ENCODE peak calls at places on chromosome 4, in six cellular contexts. W, R, Q, S, U and X are unnamed samples.

GRCh38 chr4:929970-930625 is 2.0 kb downstream of the GAK start:
- ATAC-seq in R (no peak), W (no peak), Q (no peak), U (no peak), S (no peak), X (no peak)

GRCh38 chr4:165966833-165967232 is 93.8 kb downstream of the TLL1 start:
- ATAC-seq in S (no peak), R (no peak), U (no peak), Q (no peak), W (no peak), X (no peak)

GRCh38 chr4:144338148-144338547 is 197.6 kb upstream of the GYPA start:
- ATAC-seq in Q (no peak), S (no peak), R (no peak), W (no peak), U (no peak), X (no peak)

GRCh38 chr4:82230310-82230709 is 143.5 kb downstream of the HNRNPD start:
- ATAC-seq in Q (no peak), W (no peak), U (no peak), R (no peak), S (no peak), X (no peak)

GRCh38 chr4:37792241-37792640 is 34.2 kb upstream of the PGM2 start:
- ATAC-seq in U (no peak), W (no peak), S (no peak), Q (no peak), R (no peak), X (no peak)

GRCh38 chr4:15729910-15730533 is 27.2 kb downstream of the BST1 start:
- ATAC-seq in Q (peak; percentile 61), R (peak; percentile 66), W (peak; percentile 84), U (peak; percentile 73), S (peak; percentile 82), X (peak; percentile 58)

GRCh38 chr4:19051751-19052296 is 1030.3 kb upstream of the LCORL start:
- ATAC-seq in U (no peak), R (no peak), S (no peak), W (no peak), Q (no peak), X (no peak)

GRCh38 chr4:8897768-8898167 is 26.1 kb upstream of the HMX1 start:
- ATAC-seq in S (no peak), W (no peak), R (no peak), Q (no peak), U (no peak), X (no peak)

DNA sequence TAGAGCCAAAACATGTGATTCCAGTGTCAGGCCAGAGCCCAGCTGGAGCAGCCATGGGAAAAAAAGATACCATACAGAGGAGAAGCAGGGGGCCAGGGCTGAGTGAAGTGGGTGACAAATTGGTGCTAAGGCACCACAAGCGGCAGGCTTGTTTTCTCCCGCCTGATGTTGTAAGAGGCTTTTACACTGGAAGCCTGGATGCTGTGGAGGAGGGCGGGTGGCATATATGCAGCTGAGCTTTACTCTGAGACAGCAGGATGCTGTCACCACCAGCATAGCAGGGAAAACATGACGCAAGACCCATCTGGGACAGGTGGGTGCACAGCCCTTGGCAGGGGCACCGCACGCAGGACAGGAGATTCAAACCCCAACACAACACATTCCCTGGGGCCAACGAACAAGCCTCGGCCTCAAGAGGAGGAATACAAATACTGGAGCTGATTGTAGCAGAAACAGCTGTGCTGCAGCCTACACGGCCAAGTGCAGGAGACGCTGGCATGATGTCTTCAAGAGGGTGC is 91.9 kb downstream of the TSPAN5 start:
- ATAC-seq in R (no peak), W (no peak), U (peak; percentile 44), Q (no peak), S (no peak), X (no peak)
- TF ChIP-seq EP300 in R (no peak), W (no peak), U (no peak), Q (no peak), S (no peak), X (no peak)

GRCh38 chr4:154603033-154603943 is 9.2 kb downstream of the FGG start:
- ATAC-seq in Q (peak; percentile 59), U (no peak), W (no peak), R (no peak), S (no peak), X (no peak)

GRCh38 chr4:154595807-154596206 is 5.3 kb upstream of the FGA start:
- ATAC-seq in W (no peak), Q (no peak), R (peak; percentile 85), S (no peak), U (no peak), X (no peak)

GRCh38 chr4:154593868-154594267 is 3.3 kb upstream of the FGA start:
- ATAC-seq in Q (no peak), R (no peak), S (no peak), U (no peak), W (no peak), X (no peak)

GRCh38 chr4:154602404-154603020 is 9.9 kb downstream of the FGG start:
- ATAC-seq in S (no peak), U (no peak), W (no peak), Q (peak; percentile 8), R (no peak), X (no peak)

DNA sequence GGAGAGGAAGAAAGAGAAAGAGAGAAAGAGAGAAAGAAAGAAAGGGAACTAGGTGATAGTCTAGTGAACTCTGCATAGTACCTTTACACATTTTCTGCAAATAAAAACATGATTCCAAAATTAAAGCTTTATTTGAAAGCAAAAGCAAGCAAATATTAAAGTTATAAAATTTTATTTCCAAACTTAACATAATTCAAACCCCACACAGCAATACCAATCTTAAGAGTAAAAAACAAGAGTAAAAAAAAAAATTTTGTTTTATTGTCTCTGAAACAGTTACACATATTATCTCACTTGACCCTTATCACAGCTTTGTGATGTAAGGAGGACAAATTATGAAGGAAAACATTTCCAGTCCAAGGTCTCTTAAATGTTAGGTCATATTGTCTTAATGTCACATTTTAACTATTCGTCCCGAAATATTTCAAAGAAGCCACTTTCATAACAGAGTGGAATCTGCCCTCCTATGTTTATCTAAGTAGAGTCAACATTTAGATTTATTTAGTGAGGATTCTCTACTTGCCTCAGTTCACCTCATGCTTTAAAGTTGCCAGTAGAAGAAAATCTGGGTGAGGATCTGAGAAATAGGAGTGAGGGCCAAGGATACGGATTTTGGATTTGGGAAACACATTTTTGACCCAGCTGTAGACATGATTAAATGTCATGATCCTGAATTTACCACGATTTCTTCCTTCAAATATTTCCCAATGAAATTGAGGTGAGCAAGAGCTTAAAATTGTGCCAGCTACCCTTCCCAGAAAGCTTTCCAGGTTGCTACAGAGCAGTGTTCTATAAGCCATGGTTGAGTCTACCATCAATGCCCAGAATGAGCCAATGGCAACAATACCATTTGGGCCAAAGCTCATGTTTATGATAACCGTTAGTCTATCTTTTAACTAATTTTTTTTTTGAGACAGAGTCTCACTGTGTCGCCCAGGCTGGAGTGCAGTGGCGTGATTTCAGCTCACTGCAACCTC is 7.5 kb upstream of the FGA start:
- ATAC-seq in Q (peak; percentile 78), U (no peak), R (peak; percentile 65), W (no peak), S (no peak), X (no peak)
- TF ChIP-seq POLR2A in Q (no peak), U (no peak), R (no peak), W (no peak), S (no peak), X (no peak)

DNA sequence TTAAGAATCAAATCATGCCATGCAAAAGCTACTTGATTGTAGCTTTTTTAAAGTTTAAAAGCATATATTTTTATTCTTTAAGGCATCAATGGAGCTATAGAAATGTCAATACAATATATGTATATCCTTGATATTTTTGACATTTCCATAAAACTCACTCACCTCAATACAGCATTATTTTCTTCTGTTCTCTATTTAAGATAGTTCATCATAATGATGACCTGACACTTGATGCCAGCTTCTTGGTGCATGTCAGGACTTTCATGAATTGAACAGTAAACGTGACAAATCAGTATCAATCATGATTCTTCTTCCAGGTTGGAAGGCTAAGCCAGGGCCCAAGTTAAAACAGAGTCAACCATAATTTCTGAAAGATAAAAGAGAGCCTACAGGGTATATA is 33.6 kb upstream of the ATP8A1 start:
- ATAC-seq in R (no peak), Q (no peak), U (no peak), S (no peak), W (no peak), X (no peak)
- TF ChIP-seq EP300 in R (no peak), Q (no peak), U (no peak), S (no peak), W (no peak), X (no peak)

GRCh38 chr4:25019501-25019900 is 11.2 kb downstream of the LGI2 start:
- ATAC-seq in U (no peak), W (no peak), Q (no peak), R (no peak), S (no peak), X (no peak)
- TF ChIP-seq POLR2A in U (no peak), W (no peak), Q (no peak), R (no peak), S (no peak), X (no peak)

DNA sequence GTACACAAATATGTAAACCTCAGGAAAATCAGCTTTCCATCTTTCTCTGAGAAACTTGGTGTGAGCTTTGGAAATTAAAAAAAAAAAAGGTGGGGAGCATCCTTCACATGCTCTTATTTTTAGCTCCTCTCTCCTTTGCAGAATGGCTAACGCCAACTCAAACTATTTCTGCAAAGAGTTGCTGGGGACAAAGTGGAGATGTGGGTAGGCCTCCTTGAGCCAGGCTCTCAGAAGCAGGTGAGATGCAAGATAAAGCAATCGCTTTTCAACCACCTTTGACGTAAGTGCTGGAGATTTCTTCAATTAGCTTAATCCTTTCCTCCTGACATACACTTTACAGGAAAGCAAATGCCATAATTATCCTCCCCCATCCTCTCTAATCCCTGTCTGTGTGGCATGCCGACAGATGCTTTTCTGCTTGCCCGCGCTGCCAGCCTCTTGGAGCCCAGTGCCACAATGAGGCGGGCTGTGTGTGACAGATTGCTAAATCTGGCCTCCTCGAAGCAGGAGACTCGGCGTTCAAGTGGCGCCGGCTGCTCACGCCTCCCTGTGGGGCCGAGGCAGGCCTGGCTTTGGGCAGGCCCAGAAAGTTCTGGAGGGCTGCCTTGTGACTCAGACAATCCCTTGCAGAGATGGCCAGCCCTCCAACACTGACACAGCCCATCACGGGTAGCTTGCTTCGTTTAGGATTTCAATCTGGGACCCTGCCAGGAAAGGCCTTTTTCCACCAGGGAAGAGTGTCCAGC is 64.9 kb upstream of the SOD3 start:
- ATAC-seq in Q (no peak), U (peak; percentile 78), W (no peak), S (no peak), R (no peak), X (peak; percentile 92)
- TF ChIP-seq EP300 in Q (no peak), U (no peak), W (no peak), S (no peak), R (no peak), X (no peak)

GRCh38 chr4:39452860-39453587 is 5.7 kb downstream of the RPL9 start:
- ATAC-seq in S (peak; percentile 10), Q (no peak), U (no peak), R (no peak), W (no peak), X (no peak)
- TF ChIP-seq POLR2A in S (peak; percentile 73), Q (no peak), U (no peak), R (no peak), W (peak; percentile 47), X (no peak)